ENCODE peak calls at places on chromosomes 11 and 22, in six cellular contexts. One of them, this sample, is unnamed.

GRCh38 chr22:26892401-26893033 is 235.1 kb downstream of the MIAT start:
- DNase-seq in neuronal stem cell: no peak
- DNase-seq in mesenchymal stem cell: peak; percentile 76
- DNase-seq in trophoblast cell: no peak
- DNase-seq in H9: peak; percentile 25
- DNase-seq in H1: peak; percentile 42
- DNase-seq in this sample: no peak

GRCh38 chr11:76074178-76075112 is 131.9 kb downstream of the WNT11 start:
- DNase-seq in neuronal stem cell: no peak
- DNase-seq in mesenchymal stem cell: peak; percentile 26
- DNase-seq in trophoblast cell: no peak
- DNase-seq in H9: no peak
- DNase-seq in H1: no peak
- DNase-seq in this sample: peak; percentile 60

GRCh38 chr11:5476184-5476819 is 12.2 kb upstream of the OR52D1 start:
- DNase-seq in neuronal stem cell: peak; percentile 38
- DNase-seq in mesenchymal stem cell: peak; percentile 61
- DNase-seq in trophoblast cell: peak; percentile 31
- DNase-seq in H9: peak; percentile 56
- DNase-seq in H1: no peak
- DNase-seq in this sample: peak; percentile 57

GRCh38 chr11:129785383-129786111 is 30.1 kb upstream of the TMEM45B start:
- DNase-seq in neuronal stem cell: no peak
- DNase-seq in mesenchymal stem cell: no peak
- DNase-seq in trophoblast cell: no peak
- DNase-seq in H9: no peak
- DNase-seq in H1: no peak
- DNase-seq in this sample: peak; percentile 1

GRCh38 chr11:28231475-28231874 is 123.3 kb downstream of the METTL15 start:
- DNase-seq in neuronal stem cell: no peak
- DNase-seq in mesenchymal stem cell: peak; percentile 67
- DNase-seq in trophoblast cell: no peak
- DNase-seq in H9: no peak
- DNase-seq in H1: no peak
- DNase-seq in this sample: peak; percentile 90

GRCh38 chr22:38830845-38831108 is 13.1 kb downstream of the NPTXR start:
- DNase-seq in neuronal stem cell: no peak
- DNase-seq in mesenchymal stem cell: no peak
- DNase-seq in trophoblast cell: no peak
- DNase-seq in H9: no peak
- DNase-seq in H1: no peak
- DNase-seq in this sample: no peak

GRCh38 chr22:22048318-22048942 is 65.8 kb upstream of the TOP3B start:
- DNase-seq in neuronal stem cell: no peak
- DNase-seq in mesenchymal stem cell: no peak
- DNase-seq in trophoblast cell: no peak
- DNase-seq in H9: no peak
- DNase-seq in H1: no peak
- DNase-seq in this sample: no peak

GRCh38 chr11:14036495-14036894 is 74.0 kb downstream of the SPON1 start:
- DNase-seq in neuronal stem cell: no peak
- DNase-seq in mesenchymal stem cell: no peak
- DNase-seq in trophoblast cell: no peak
- DNase-seq in H9: no peak
- DNase-seq in H1: no peak
- DNase-seq in this sample: peak; percentile 29

GRCh38 chr11:2249191-2249916 is 21.0 kb downstream of the ASCL2 start:
- DNase-seq in neuronal stem cell: no peak
- DNase-seq in mesenchymal stem cell: no peak
- DNase-seq in trophoblast cell: no peak
- DNase-seq in H9: no peak
- DNase-seq in H1: no peak
- DNase-seq in this sample: no peak

GRCh38 chr11:6578134-6578533 is 25.3 kb downstream of the RRP8 start:
- DNase-seq in neuronal stem cell: no peak
- DNase-seq in mesenchymal stem cell: no peak
- DNase-seq in trophoblast cell: no peak
- DNase-seq in H9: no peak
- DNase-seq in H1: peak; percentile 28
- DNase-seq in this sample: no peak

GRCh38 chr11:2210366-2211112 is 38.9 kb upstream of the TH start:
- DNase-seq in neuronal stem cell: no peak
- DNase-seq in mesenchymal stem cell: no peak
- DNase-seq in trophoblast cell: no peak
- DNase-seq in H9: peak; percentile 21
- DNase-seq in H1: peak; percentile 39
- DNase-seq in this sample: no peak

GRCh38 chr11:33588056-33588455 is 112.6 kb downstream of the C11orf91 start:
- DNase-seq in neuronal stem cell: no peak
- DNase-seq in mesenchymal stem cell: no peak
- DNase-seq in trophoblast cell: no peak
- DNase-seq in H9: no peak
- DNase-seq in H1: no peak
- DNase-seq in this sample: no peak

DNA sequence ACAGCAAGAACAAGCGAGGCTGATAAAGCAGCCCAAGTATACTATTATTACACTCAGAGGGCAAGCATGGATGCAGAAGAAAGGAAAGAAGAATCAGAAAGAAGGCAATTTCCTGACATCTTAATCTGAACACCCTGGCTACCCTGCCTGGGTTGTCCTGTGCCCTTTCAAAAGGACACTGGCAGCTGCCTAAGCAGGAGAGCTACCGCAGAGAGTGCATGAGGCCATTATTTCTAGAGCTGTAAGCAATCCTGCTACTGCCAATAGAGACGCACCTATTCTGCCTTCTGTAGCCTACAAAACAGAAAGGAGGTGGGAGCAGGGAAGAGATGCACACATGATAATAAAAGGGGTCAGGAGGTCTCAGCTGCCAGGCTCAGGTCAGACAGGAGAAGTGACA is 254.0 kb downstream of the LARGE1 start:
- DNase-seq in neuronal stem cell: no peak
- DNase-seq in mesenchymal stem cell: no peak
- DNase-seq in trophoblast cell: no peak
- DNase-seq in H9: no peak
- DNase-seq in H1: no peak
- DNase-seq in this sample: no peak
- H4K91ac ChIP-seq in neuronal stem cell: no peak overlapping the region
- H4K91ac ChIP-seq in mesenchymal stem cell: no peak overlapping the region
- H4K91ac ChIP-seq in trophoblast cell: no peak overlapping the region
- H4K91ac ChIP-seq in H9: no peak overlapping the region
- H4K91ac ChIP-seq in H1: peak overlapping the region; percentile 5
- H4K91ac ChIP-seq in this sample: no peak overlapping the region

DNA sequence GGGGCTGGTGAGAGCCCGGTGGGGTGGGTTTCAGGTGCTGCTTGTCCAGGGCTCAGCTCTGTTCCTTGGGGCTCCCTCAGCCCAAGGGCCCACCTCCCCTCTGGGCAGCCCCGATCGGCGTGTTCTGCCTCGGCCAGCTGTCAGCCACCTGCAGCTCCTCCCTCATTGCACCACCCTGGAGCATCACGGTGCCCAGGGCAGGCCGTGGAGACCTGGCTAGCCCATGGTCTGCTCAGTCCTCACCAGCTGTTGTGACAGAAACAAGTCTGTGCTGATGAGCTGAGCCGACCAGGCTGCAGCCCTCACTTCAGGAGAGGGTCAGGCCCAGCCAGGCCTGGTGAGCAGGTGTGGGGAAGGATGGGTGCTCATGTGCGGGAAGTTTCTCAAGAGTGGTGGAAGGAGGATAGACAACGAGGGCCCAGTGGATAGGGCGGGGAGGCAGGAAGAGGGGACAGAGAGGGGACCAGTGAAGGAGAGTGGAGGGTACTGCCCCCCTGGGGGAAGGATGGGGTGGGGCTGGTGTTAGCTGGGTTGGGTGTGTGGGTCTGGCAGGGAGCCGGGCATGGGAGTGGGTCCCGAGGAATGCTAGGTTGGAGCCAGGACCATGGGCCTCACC is 16.5 kb upstream of the RTN4R start:
- DNase-seq in neuronal stem cell: no peak
- DNase-seq in mesenchymal stem cell: no peak
- DNase-seq in trophoblast cell: no peak
- DNase-seq in H9: no peak
- DNase-seq in H1: no peak
- DNase-seq in this sample: no peak
- H2BK5ac ChIP-seq in neuronal stem cell: no peak overlapping the region
- H2BK5ac ChIP-seq in mesenchymal stem cell: no peak overlapping the region
- H2BK5ac ChIP-seq in trophoblast cell: no peak overlapping the region
- H2BK5ac ChIP-seq in H9: no peak overlapping the region
- H2BK5ac ChIP-seq in H1: peak overlapping the region; percentile 9
- H2BK5ac ChIP-seq in this sample: no peak overlapping the region

GRCh38 chr11:94766656-94767291 is 1.4 kb upstream of the AMOTL1 start:
- DNase-seq in neuronal stem cell: no peak
- DNase-seq in mesenchymal stem cell: peak; percentile 82
- DNase-seq in trophoblast cell: peak; percentile 61
- DNase-seq in H9: no peak
- DNase-seq in H1: no peak
- DNase-seq in this sample: no peak

GRCh38 chr11:94769897-94770296 is 1.7 kb downstream of the AMOTL1 start:
- DNase-seq in neuronal stem cell: no peak
- DNase-seq in mesenchymal stem cell: no peak
- DNase-seq in trophoblast cell: no peak
- DNase-seq in H9: no peak
- DNase-seq in H1: no peak
- DNase-seq in this sample: no peak

GRCh38 chr11:94768602-94769511 is 701 bp downstream of the AMOTL1 start:
- DNase-seq in neuronal stem cell: peak; percentile 46
- DNase-seq in mesenchymal stem cell: peak; percentile 63
- DNase-seq in trophoblast cell: no peak
- DNase-seq in H9: peak; percentile 39
- DNase-seq in H1: peak; percentile 63
- DNase-seq in this sample: peak; percentile 49

GRCh38 chr11:94767701-94768601 is at the start of gene AMOTL1:
- DNase-seq in neuronal stem cell: peak; percentile 87
- DNase-seq in mesenchymal stem cell: peak; percentile 93
- DNase-seq in trophoblast cell: peak; percentile 93
- DNase-seq in H9: peak; percentile 92
- DNase-seq in H1: peak; percentile 90
- DNase-seq in this sample: peak; percentile 76

GRCh38 chr11:94767292-94767690 is 865 bp upstream of the AMOTL1 start:
- DNase-seq in neuronal stem cell: no peak
- DNase-seq in mesenchymal stem cell: no peak
- DNase-seq in trophoblast cell: no peak
- DNase-seq in H9: no peak
- DNase-seq in H1: no peak
- DNase-seq in this sample: no peak
- H4K8ac ChIP-seq in neuronal stem cell: no peak overlapping the region
- H4K8ac ChIP-seq in mesenchymal stem cell: peak overlapping the region; percentile 97
- H4K8ac ChIP-seq in trophoblast cell: peak overlapping the region; percentile 96
- H4K8ac ChIP-seq in H9: no peak overlapping the region
- H4K8ac ChIP-seq in H1: no peak overlapping the region
- H4K8ac ChIP-seq in this sample: peak overlapping the region; percentile 89

GRCh38 chr11:127470485-127470884 is 469.9 kb upstream of the KIRREL3 start:
- DNase-seq in neuronal stem cell: no peak
- DNase-seq in mesenchymal stem cell: peak; percentile 24
- DNase-seq in trophoblast cell: no peak
- DNase-seq in H9: no peak
- DNase-seq in H1: peak; percentile 49
- DNase-seq in this sample: no peak

GRCh38 chr11:127474735-127475134 is 474.2 kb upstream of the KIRREL3 start:
- DNase-seq in neuronal stem cell: peak; percentile 37
- DNase-seq in mesenchymal stem cell: no peak
- DNase-seq in trophoblast cell: no peak
- DNase-seq in H9: no peak
- DNase-seq in H1: no peak
- DNase-seq in this sample: no peak

GRCh38 chr11:127471662-127472061 is 471.1 kb upstream of the KIRREL3 start:
- DNase-seq in neuronal stem cell: no peak
- DNase-seq in mesenchymal stem cell: no peak
- DNase-seq in trophoblast cell: no peak
- DNase-seq in H9: no peak
- DNase-seq in H1: no peak
- DNase-seq in this sample: no peak
- H4K91ac ChIP-seq in neuronal stem cell: no peak overlapping the region
- H4K91ac ChIP-seq in mesenchymal stem cell: no peak overlapping the region
- H4K91ac ChIP-seq in trophoblast cell: no peak overlapping the region
- H4K91ac ChIP-seq in H9: no peak overlapping the region
- H4K91ac ChIP-seq in H1: no peak overlapping the region
- H4K91ac ChIP-seq in this sample: no peak overlapping the region

GRCh38 chr11:15695096-15695721 is 580.5 kb downstream of the INSC start:
- DNase-seq in neuronal stem cell: no peak
- DNase-seq in mesenchymal stem cell: no peak
- DNase-seq in trophoblast cell: peak; percentile 27
- DNase-seq in H9: no peak
- DNase-seq in H1: no peak
- DNase-seq in this sample: no peak
- H2BK5ac ChIP-seq in neuronal stem cell: no peak overlapping the region
- H2BK5ac ChIP-seq in mesenchymal stem cell: no peak overlapping the region
- H2BK5ac ChIP-seq in trophoblast cell: no peak overlapping the region
- H2BK5ac ChIP-seq in H9: no peak overlapping the region
- H2BK5ac ChIP-seq in H1: no peak overlapping the region
- H2BK5ac ChIP-seq in this sample: no peak overlapping the region

GRCh38 chr22:42614312-42615091 is at the start of gene POLDIP3:
- DNase-seq in neuronal stem cell: peak; percentile 98
- DNase-seq in mesenchymal stem cell: peak; percentile 98
- DNase-seq in trophoblast cell: peak; percentile 99
- DNase-seq in H9: peak; percentile 98
- DNase-seq in H1: peak; percentile 98
- DNase-seq in this sample: peak; percentile 98
- H4K8ac ChIP-seq in neuronal stem cell: no peak within 1 kb of the TSS
- H4K8ac ChIP-seq in mesenchymal stem cell: peak within 1 kb of the TSS; percentile 95
- H4K8ac ChIP-seq in trophoblast cell: peak within 1 kb of the TSS; percentile 92
- H4K8ac ChIP-seq in H9: no peak within 1 kb of the TSS
- H4K8ac ChIP-seq in H1: peak within 1 kb of the TSS; percentile 100
- H4K8ac ChIP-seq in this sample: peak within 1 kb of the TSS; percentile 3

GRCh38 chr11:16979708-16980622 is 34.2 kb downstream of the PLEKHA7 start:
- DNase-seq in neuronal stem cell: no peak
- DNase-seq in mesenchymal stem cell: no peak
- DNase-seq in trophoblast cell: no peak
- DNase-seq in H9: no peak
- DNase-seq in H1: no peak
- DNase-seq in this sample: no peak

GRCh38 chr11:16973565-16973964 is 40.6 kb downstream of the PLEKHA7 start:
- DNase-seq in neuronal stem cell: no peak
- DNase-seq in mesenchymal stem cell: no peak
- DNase-seq in trophoblast cell: no peak
- DNase-seq in H9: no peak
- DNase-seq in H1: no peak
- DNase-seq in this sample: no peak

GRCh38 chr11:16978021-16978370 is 36.2 kb downstream of the PLEKHA7 start:
- DNase-seq in neuronal stem cell: no peak
- DNase-seq in mesenchymal stem cell: no peak
- DNase-seq in trophoblast cell: no peak
- DNase-seq in H9: no peak
- DNase-seq in H1: no peak
- DNase-seq in this sample: no peak

GRCh38 chr11:16976360-16976759 is 37.9 kb downstream of the PLEKHA7 start:
- DNase-seq in neuronal stem cell: no peak
- DNase-seq in mesenchymal stem cell: no peak
- DNase-seq in trophoblast cell: no peak
- DNase-seq in H9: no peak
- DNase-seq in H1: no peak
- DNase-seq in this sample: no peak

GRCh38 chr11:16977136-16978020 is 36.8 kb downstream of the PLEKHA7 start:
- DNase-seq in neuronal stem cell: no peak
- DNase-seq in mesenchymal stem cell: no peak
- DNase-seq in trophoblast cell: no peak
- DNase-seq in H9: no peak
- DNase-seq in H1: no peak
- DNase-seq in this sample: no peak
- H4K91ac ChIP-seq in neuronal stem cell: no peak overlapping the region
- H4K91ac ChIP-seq in mesenchymal stem cell: no peak overlapping the region
- H4K91ac ChIP-seq in trophoblast cell: no peak overlapping the region
- H4K91ac ChIP-seq in H9: no peak overlapping the region
- H4K91ac ChIP-seq in H1: no peak overlapping the region
- H4K91ac ChIP-seq in this sample: no peak overlapping the region

This sample was measured in IMR-90.